ENCODE peak calls at places on chromosomes 4 and X, in seven cellular contexts. I is heart left ventricle, A is right lobe of liver, P is AG04450, M is transverse colon, F is AG10803, Z is brain microvascular endothelial cell. G is an unnamed sample.

GRCh38 chrX:47637546-47638195 is 7.9 kb upstream of the CFP start:
- DNase-seq in I (peak; percentile 54), A (peak; percentile 52), P (no peak), M (peak; percentile 28), F (no peak), Z (no peak), G (peak; percentile 59)

GRCh38 chrX:22159071-22159470 is 113.6 kb upstream of the CBLL2 start:
- DNase-seq in I (no peak), A (no peak), P (no peak), M (no peak), F (peak; percentile 68), Z (peak; percentile 47), G (no peak)

GRCh38 chr4:138910914-138911336 is 104.7 kb upstream of the NOCT start:
- DNase-seq in I (peak; percentile 87), A (peak; percentile 74), P (peak; percentile 57), M (peak; percentile 75), F (peak; percentile 76), Z (peak; percentile 93), G (peak; percentile 75)

GRCh38 chr4:86586160-86586572 is 7.9 kb upstream of the PTPN13 start:
- DNase-seq in I (no peak), A (no peak), P (no peak), M (no peak), F (no peak), Z (no peak), G (no peak)

GRCh38 chrX:69424161-69424560 is 80.0 kb upstream of the NALF2 start:
- DNase-seq in I (no peak), A (no peak), P (no peak), M (no peak), F (peak; percentile 5), Z (no peak), G (no peak)

GRCh38 chr4:182969651-182970279 is 52.6 kb upstream of the DCTD start:
- DNase-seq in I (no peak), A (no peak), P (no peak), M (no peak), F (no peak), Z (no peak), G (peak; percentile 38)

GRCh38 chr4:22848332-22848731 is 155.6 kb downstream of the GBA3 start:
- DNase-seq in I (no peak), A (no peak), P (no peak), M (peak; percentile 43), F (no peak), Z (no peak), G (no peak)

GRCh38 chr4:105644270-105644669 is 64.2 kb downstream of the INTS12 start:
- DNase-seq in I (no peak), A (no peak), P (no peak), M (no peak), F (no peak), Z (no peak), G (no peak)

GRCh38 chr4:38157592-38157991 is 197.4 kb downstream of the PTTG2 start:
- DNase-seq in I (no peak), A (no peak), P (no peak), M (peak; percentile 68), F (no peak), Z (no peak), G (no peak)

GRCh38 chr4:44558206-44558605 is 93.2 kb downstream of the YIPF7 start:
- DNase-seq in I (no peak), A (no peak), P (no peak), M (no peak), F (no peak), Z (no peak), G (no peak)

GRCh38 chr4:113541933-113542332 is 219.6 kb downstream of the CAMK2D start:
- DNase-seq in I (no peak), A (no peak), P (no peak), M (no peak), F (peak; percentile 15), Z (no peak), G (no peak)

GRCh38 chr4:13984996-13985780 is 357.7 kb upstream of the BOD1L1 start:
- DNase-seq in I (no peak), A (no peak), P (no peak), M (no peak), F (peak; percentile 62), Z (peak; percentile 87), G (no peak)

GRCh38 chr4:153781717-153782416 is 7.0 kb downstream of the SFRP2 start:
- DNase-seq in I (no peak), A (no peak), P (no peak), M (no peak), F (peak; percentile 80), Z (no peak), G (no peak)

GRCh38 chr4:80154547-80154933 is 42.8 kb upstream of the PRDM8 start:
- DNase-seq in I (no peak), A (no peak), P (no peak), M (no peak), F (no peak), Z (no peak), G (no peak)

GRCh38 chrX:41922125-41922521 is 1.2 kb downstream of the CASK start:
- DNase-seq in I (peak; percentile 27), A (no peak), P (no peak), M (no peak), F (peak; percentile 17), Z (peak; percentile 40), G (peak; percentile 20)

GRCh38 chr4:189048119-189048518 is 892.6 kb upstream of the FRG1 start:
- DNase-seq in I (no peak), A (no peak), P (no peak), M (no peak), F (no peak), Z (no peak), G (no peak)

GRCh38 chr4:40306203-40306602 is 28.9 kb upstream of the CHRNA9 start:
- DNase-seq in I (no peak), A (no peak), P (no peak), M (no peak), F (no peak), Z (no peak), G (no peak)

GRCh38 chr4:98909646-98910045 is 19.3 kb downstream of the EIF4E start:
- DNase-seq in I (no peak), A (no peak), P (no peak), M (no peak), F (no peak), Z (no peak), G (no peak)

GRCh38 chr4:150283689-150284088 is 205.4 kb downstream of the DCLK2 start:
- DNase-seq in I (no peak), A (no peak), P (peak; percentile 85), M (no peak), F (peak; percentile 97), Z (peak; percentile 99), G (no peak)

GRCh38 chrX:53694642-53695041 is 8.1 kb upstream of the HUWE1 start:
- DNase-seq in I (no peak), A (no peak), P (no peak), M (no peak), F (no peak), Z (no peak), G (no peak)

GRCh38 chrX:111869639-111870034 is 6.3 kb upstream of the TRPC5OS start:
- DNase-seq in I (no peak), A (peak; percentile 16), P (peak; percentile 8), M (peak; percentile 7), F (peak; percentile 50), Z (peak; percentile 27), G (no peak)

GRCh38 chr4:10082459-10083272 is 33.9 kb downstream of the WDR1 start:
- DNase-seq in I (no peak), A (no peak), P (no peak), M (peak; percentile 3), F (no peak), Z (no peak), G (no peak)

GRCh38 chrX:54208531-54208930 is 25.5 kb upstream of the FAM120C start:
- DNase-seq in I (no peak), A (no peak), P (no peak), M (no peak), F (peak; percentile 6), Z (peak; percentile 70), G (no peak)

DNA sequence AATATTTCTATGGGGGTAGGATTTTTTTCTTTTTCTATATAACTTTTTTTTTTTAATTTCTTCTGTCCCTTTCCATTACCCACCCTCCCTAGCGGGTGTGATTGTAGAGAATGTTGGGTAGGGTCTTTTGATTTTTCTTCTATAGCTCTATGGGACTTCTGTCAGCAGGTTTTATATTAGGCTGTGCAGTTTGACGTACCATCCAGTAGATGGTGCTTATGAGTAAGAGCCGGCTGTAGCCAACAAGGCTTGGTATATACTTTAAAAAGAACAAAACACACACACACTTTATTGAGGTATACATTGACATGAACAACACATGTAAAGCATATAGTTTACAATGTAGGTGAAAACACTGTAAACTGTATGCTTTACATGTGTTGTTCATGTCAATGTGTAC is 247.9 kb upstream of the POF1B start:
- DNase-seq in I (no peak), A (no peak), P (no peak), M (no peak), F (no peak), Z (no peak), G (no peak)
- TF ChIP-seq CTCF in I (no peak), A (peak; percentile 41), P (no peak), M (no peak), F (peak; percentile 35), Z (peak; percentile 37), G (no peak)

GRCh38 chrX:80246273-80246672 is 174.0 kb upstream of the TENT5D start:
- DNase-seq in I (no peak), A (no peak), P (no peak), M (no peak), F (no peak), Z (no peak), G (no peak)
- TF ChIP-seq CTCF in I (no peak), A (no peak), P (no peak), M (no peak), F (no peak), Z (no peak), G (no peak)

GRCh38 chrX:27555514-27555913 is 34.6 kb upstream of the DCAF8L2 start:
- DNase-seq in I (no peak), A (no peak), P (no peak), M (no peak), F (no peak), Z (no peak), G (no peak)
- TF ChIP-seq CTCF in I (peak; percentile 18), A (peak; percentile 51), P (peak; percentile 65), M (peak; percentile 31), F (no peak), Z (peak; percentile 61), G (no peak)

GRCh38 chrX:14529288-14529989 is at the start of gene GLRA2:
- DNase-seq in I (no peak), A (no peak), P (no peak), M (peak; percentile 24), F (peak; percentile 5), Z (peak; percentile 2), G (peak; percentile 64)

GRCh38 chrX:14533867-14534266 is 4.5 kb downstream of the GLRA2 start:
- DNase-seq in I (no peak), A (no peak), P (no peak), M (no peak), F (no peak), Z (no peak), G (no peak)

DNA sequence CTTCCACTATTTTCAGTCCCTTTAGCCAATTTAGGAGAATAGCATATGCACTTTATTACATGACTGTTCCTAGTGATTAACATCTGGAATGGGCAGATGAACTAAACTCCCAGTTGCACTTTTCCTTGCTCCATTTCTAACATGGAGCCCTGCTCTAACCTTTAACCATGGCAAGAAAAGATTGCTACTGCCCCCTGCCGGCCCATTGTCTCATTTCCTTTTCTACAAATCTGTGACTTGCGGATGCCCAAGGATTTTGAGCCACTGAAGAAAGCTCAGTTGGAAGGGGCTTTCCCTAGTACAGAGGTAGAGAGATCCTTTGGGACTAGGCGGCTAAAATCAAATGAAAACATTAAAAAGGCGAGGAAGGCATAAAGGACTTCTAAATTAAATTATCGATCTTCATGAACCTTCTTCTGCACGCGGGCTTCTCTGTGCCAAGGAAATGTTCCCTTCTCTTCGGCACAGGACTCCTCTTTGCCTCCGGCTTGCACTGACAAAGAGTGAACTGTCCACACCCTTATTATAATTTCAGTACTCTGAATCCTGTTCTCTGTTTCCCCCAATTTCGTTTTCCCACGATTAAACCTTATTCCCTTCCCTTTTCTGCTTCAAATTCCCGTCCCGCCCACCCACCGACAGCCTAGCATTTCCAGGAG is 578 bp upstream of the GLRA2 start:
- DNase-seq in I (peak; percentile 31), A (peak; percentile 39), P (no peak), M (peak; percentile 86), F (peak; percentile 45), Z (peak; percentile 68), G (peak; percentile 79)
- TF ChIP-seq CTCF in I (peak; percentile 42), A (peak; percentile 54), P (peak; percentile 25), M (peak; percentile 60), F (peak; percentile 49), Z (peak; percentile 59), G (no peak)

G was measured in mucosa of descending colon.